ENCODE peak calls at places on chromosomes 2 and 18, in nine cellular contexts. One of them, this sample, is unnamed.

GRCh38 chr2:218482651-218483050 is 63.7 kb downstream of the VIL1 start:
- DNase-seq in heart left ventricle: no peak
- DNase-seq in sigmoid colon: no peak
- DNase-seq in body of pancreas: no peak
- DNase-seq in spleen: no peak
- DNase-seq in K562: no peak
- DNase-seq in transverse colon: no peak
- DNase-seq in esophagus squamous epithelium: no peak
- DNase-seq in lower leg skin: no peak
- DNase-seq in this sample: no peak

GRCh38 chr2:1037066-1037465 is 86.4 kb downstream of the SNTG2 start:
- DNase-seq in heart left ventricle: no peak
- DNase-seq in sigmoid colon: no peak
- DNase-seq in body of pancreas: no peak
- DNase-seq in spleen: no peak
- DNase-seq in K562: no peak
- DNase-seq in transverse colon: no peak
- DNase-seq in esophagus squamous epithelium: no peak
- DNase-seq in lower leg skin: no peak
- DNase-seq in this sample: no peak

GRCh38 chr2:153519260-153519875 is 40.8 kb upstream of the RPRM start:
- DNase-seq in heart left ventricle: no peak
- DNase-seq in sigmoid colon: no peak
- DNase-seq in body of pancreas: peak
- DNase-seq in spleen: no peak
- DNase-seq in K562: peak
- DNase-seq in transverse colon: peak
- DNase-seq in esophagus squamous epithelium: no peak
- DNase-seq in lower leg skin: no peak
- DNase-seq in this sample: peak

GRCh38 chr2:119758881-119759450 is 756 bp upstream of the PTPN4 start:
- DNase-seq in heart left ventricle: no peak
- DNase-seq in sigmoid colon: no peak
- DNase-seq in body of pancreas: no peak
- DNase-seq in spleen: no peak
- DNase-seq in K562: no peak
- DNase-seq in transverse colon: no peak
- DNase-seq in esophagus squamous epithelium: no peak
- DNase-seq in lower leg skin: no peak
- DNase-seq in this sample: no peak

GRCh38 chr18:65425366-65425765 is 325.4 kb upstream of the CDH7 start:
- DNase-seq in heart left ventricle: no peak
- DNase-seq in sigmoid colon: no peak
- DNase-seq in body of pancreas: no peak
- DNase-seq in spleen: no peak
- DNase-seq in K562: no peak
- DNase-seq in transverse colon: no peak
- DNase-seq in esophagus squamous epithelium: no peak
- DNase-seq in lower leg skin: no peak
- DNase-seq in this sample: no peak

GRCh38 chr18:46338761-46339160 is 234.6 kb downstream of the HAUS1 start:
- DNase-seq in heart left ventricle: no peak
- DNase-seq in sigmoid colon: peak
- DNase-seq in body of pancreas: no peak
- DNase-seq in spleen: peak
- DNase-seq in K562: no peak
- DNase-seq in transverse colon: no peak
- DNase-seq in esophagus squamous epithelium: no peak
- DNase-seq in lower leg skin: no peak
- DNase-seq in this sample: peak

GRCh38 chr2:226183550-226183949 is 616.1 kb downstream of the IRS1 start:
- DNase-seq in heart left ventricle: no peak
- DNase-seq in sigmoid colon: no peak
- DNase-seq in body of pancreas: no peak
- DNase-seq in spleen: no peak
- DNase-seq in K562: no peak
- DNase-seq in transverse colon: no peak
- DNase-seq in esophagus squamous epithelium: no peak
- DNase-seq in lower leg skin: no peak
- DNase-seq in this sample: no peak

GRCh38 chr2:197191177-197191947 is 119.2 kb downstream of the ANKRD44 start:
- DNase-seq in heart left ventricle: no peak
- DNase-seq in sigmoid colon: no peak
- DNase-seq in body of pancreas: no peak
- DNase-seq in spleen: no peak
- DNase-seq in K562: peak
- DNase-seq in transverse colon: no peak
- DNase-seq in esophagus squamous epithelium: no peak
- DNase-seq in lower leg skin: no peak
- DNase-seq in this sample: peak

GRCh38 chr2:240906141-240906910 is at the start of gene CROCC2:
- DNase-seq in heart left ventricle: no peak
- DNase-seq in sigmoid colon: no peak
- DNase-seq in body of pancreas: no peak
- DNase-seq in spleen: no peak
- DNase-seq in K562: no peak
- DNase-seq in transverse colon: no peak
- DNase-seq in esophagus squamous epithelium: no peak
- DNase-seq in lower leg skin: no peak
- DNase-seq in this sample: no peak

GRCh38 chr2:133344864-133345263 is 223.4 kb downstream of the NCKAP5 start:
- DNase-seq in heart left ventricle: no peak
- DNase-seq in sigmoid colon: no peak
- DNase-seq in body of pancreas: no peak
- DNase-seq in spleen: no peak
- DNase-seq in K562: no peak
- DNase-seq in transverse colon: no peak
- DNase-seq in esophagus squamous epithelium: no peak
- DNase-seq in lower leg skin: no peak
- DNase-seq in this sample: no peak

GRCh38 chr18:78637442-78638402 is 341.9 kb upstream of the SALL3 start:
- DNase-seq in heart left ventricle: no peak
- DNase-seq in sigmoid colon: no peak
- DNase-seq in body of pancreas: no peak
- DNase-seq in spleen: no peak
- DNase-seq in K562: no peak
- DNase-seq in transverse colon: no peak
- DNase-seq in esophagus squamous epithelium: no peak
- DNase-seq in lower leg skin: peak
- DNase-seq in this sample: no peak

GRCh38 chr2:197107291-197108269 is 181.1 kb upstream of the PGAP1 start:
- DNase-seq in heart left ventricle: peak
- DNase-seq in sigmoid colon: peak
- DNase-seq in body of pancreas: peak
- DNase-seq in spleen: no peak
- DNase-seq in K562: no peak
- DNase-seq in transverse colon: peak
- DNase-seq in esophagus squamous epithelium: no peak
- DNase-seq in lower leg skin: no peak
- DNase-seq in this sample: no peak

GRCh38 chr2:240250150-240250984 is 109.9 kb upstream of the OTOS start:
- DNase-seq in heart left ventricle: no peak
- DNase-seq in sigmoid colon: peak
- DNase-seq in body of pancreas: no peak
- DNase-seq in spleen: no peak
- DNase-seq in K562: peak
- DNase-seq in transverse colon: no peak
- DNase-seq in esophagus squamous epithelium: no peak
- DNase-seq in lower leg skin: peak
- DNase-seq in this sample: no peak

GRCh38 chr2:65267008-65267407 is 39.4 kb downstream of the ACTR2 start:
- DNase-seq in heart left ventricle: no peak
- DNase-seq in sigmoid colon: no peak
- DNase-seq in body of pancreas: no peak
- DNase-seq in spleen: no peak
- DNase-seq in K562: no peak
- DNase-seq in transverse colon: no peak
- DNase-seq in esophagus squamous epithelium: no peak
- DNase-seq in lower leg skin: no peak
- DNase-seq in this sample: no peak

GRCh38 chr2:144583741-144584453 is 64.0 kb upstream of the ZEB2 start:
- DNase-seq in heart left ventricle: no peak
- DNase-seq in sigmoid colon: no peak
- DNase-seq in body of pancreas: no peak
- DNase-seq in spleen: no peak
- DNase-seq in K562: no peak
- DNase-seq in transverse colon: no peak
- DNase-seq in esophagus squamous epithelium: no peak
- DNase-seq in lower leg skin: no peak
- DNase-seq in this sample: no peak

GRCh38 chr2:22904126-22904684 is 480.8 kb upstream of the KLHL29 start:
- DNase-seq in heart left ventricle: peak
- DNase-seq in sigmoid colon: no peak
- DNase-seq in body of pancreas: peak
- DNase-seq in spleen: no peak
- DNase-seq in K562: peak
- DNase-seq in transverse colon: peak
- DNase-seq in esophagus squamous epithelium: no peak
- DNase-seq in lower leg skin: no peak
- DNase-seq in this sample: peak

GRCh38 chr2:238507836-238508235 is 81.1 kb downstream of the ASB1 start:
- DNase-seq in heart left ventricle: no peak
- DNase-seq in sigmoid colon: peak
- DNase-seq in body of pancreas: no peak
- DNase-seq in spleen: peak
- DNase-seq in K562: no peak
- DNase-seq in transverse colon: no peak
- DNase-seq in esophagus squamous epithelium: no peak
- DNase-seq in lower leg skin: peak
- DNase-seq in this sample: no peak

GRCh38 chr2:186125156-186125555 is 360.9 kb upstream of the ZC3H15 start:
- DNase-seq in heart left ventricle: no peak
- DNase-seq in sigmoid colon: no peak
- DNase-seq in body of pancreas: no peak
- DNase-seq in spleen: no peak
- DNase-seq in K562: no peak
- DNase-seq in transverse colon: no peak
- DNase-seq in esophagus squamous epithelium: no peak
- DNase-seq in lower leg skin: no peak
- DNase-seq in this sample: no peak

GRCh38 chr18:55401638-55402191 is 186.3 kb downstream of the TCF4 start:
- DNase-seq in heart left ventricle: peak
- DNase-seq in sigmoid colon: peak
- DNase-seq in body of pancreas: no peak
- DNase-seq in spleen: no peak
- DNase-seq in K562: no peak
- DNase-seq in transverse colon: no peak
- DNase-seq in esophagus squamous epithelium: no peak
- DNase-seq in lower leg skin: no peak
- DNase-seq in this sample: no peak
- H3K4me3 ChIP-seq in heart left ventricle: peak
- H3K4me3 ChIP-seq in sigmoid colon: peak
- H3K4me3 ChIP-seq in body of pancreas: no peak
- H3K4me3 ChIP-seq in spleen: peak
- H3K4me3 ChIP-seq in K562: no peak
- H3K4me3 ChIP-seq in transverse colon: no peak
- H3K4me3 ChIP-seq in esophagus squamous epithelium: peak
- H3K4me3 ChIP-seq in lower leg skin: no peak
- H3K4me3 ChIP-seq in this sample: no peak

GRCh38 chr2:234550511-234551107 is 53.7 kb upstream of the ARL4C start:
- DNase-seq in heart left ventricle: peak
- DNase-seq in sigmoid colon: peak
- DNase-seq in body of pancreas: peak
- DNase-seq in spleen: no peak
- DNase-seq in K562: peak
- DNase-seq in transverse colon: peak
- DNase-seq in esophagus squamous epithelium: no peak
- DNase-seq in lower leg skin: peak
- DNase-seq in this sample: peak
- TF ChIP-seq POLR2A in heart left ventricle: no peak
- TF ChIP-seq POLR2A in sigmoid colon: no peak
- TF ChIP-seq POLR2A in body of pancreas: no peak
- TF ChIP-seq POLR2A in spleen: no peak
- TF ChIP-seq POLR2A in K562: no peak
- TF ChIP-seq POLR2A in transverse colon: no peak
- TF ChIP-seq POLR2A in esophagus squamous epithelium: no peak
- TF ChIP-seq POLR2A in lower leg skin: no peak
- TF ChIP-seq POLR2A in this sample: no peak

GRCh38 chr2:173092844-173093402 is 17.3 kb downstream of the MAP3K20 start:
- DNase-seq in heart left ventricle: no peak
- DNase-seq in sigmoid colon: no peak
- DNase-seq in body of pancreas: no peak
- DNase-seq in spleen: no peak
- DNase-seq in K562: no peak
- DNase-seq in transverse colon: no peak
- DNase-seq in esophagus squamous epithelium: no peak
- DNase-seq in lower leg skin: no peak
- DNase-seq in this sample: no peak

GRCh38 chr2:173094731-173095130 is 19.1 kb downstream of the MAP3K20 start:
- DNase-seq in heart left ventricle: no peak
- DNase-seq in sigmoid colon: no peak
- DNase-seq in body of pancreas: no peak
- DNase-seq in spleen: no peak
- DNase-seq in K562: no peak
- DNase-seq in transverse colon: no peak
- DNase-seq in esophagus squamous epithelium: no peak
- DNase-seq in lower leg skin: no peak
- DNase-seq in this sample: no peak

GRCh38 chr2:173090291-173090877 is 14.7 kb downstream of the MAP3K20 start:
- DNase-seq in heart left ventricle: peak
- DNase-seq in sigmoid colon: no peak
- DNase-seq in body of pancreas: no peak
- DNase-seq in spleen: no peak
- DNase-seq in K562: no peak
- DNase-seq in transverse colon: no peak
- DNase-seq in esophagus squamous epithelium: no peak
- DNase-seq in lower leg skin: no peak
- DNase-seq in this sample: no peak

GRCh38 chr2:173087793-173088493 is 12.3 kb downstream of the MAP3K20 start:
- DNase-seq in heart left ventricle: no peak
- DNase-seq in sigmoid colon: no peak
- DNase-seq in body of pancreas: no peak
- DNase-seq in spleen: no peak
- DNase-seq in K562: no peak
- DNase-seq in transverse colon: no peak
- DNase-seq in esophagus squamous epithelium: no peak
- DNase-seq in lower leg skin: no peak
- DNase-seq in this sample: no peak

GRCh38 chr2:173090973-173091660 is 15.5 kb downstream of the MAP3K20 start:
- DNase-seq in heart left ventricle: peak
- DNase-seq in sigmoid colon: peak
- DNase-seq in body of pancreas: no peak
- DNase-seq in spleen: no peak
- DNase-seq in K562: peak
- DNase-seq in transverse colon: no peak
- DNase-seq in esophagus squamous epithelium: no peak
- DNase-seq in lower leg skin: no peak
- DNase-seq in this sample: peak
- TF ChIP-seq CTCF in heart left ventricle: peak
- TF ChIP-seq CTCF in sigmoid colon: no peak
- TF ChIP-seq CTCF in body of pancreas: no peak
- TF ChIP-seq CTCF in spleen: no peak
- TF ChIP-seq CTCF in K562: peak
- TF ChIP-seq CTCF in transverse colon: no peak
- TF ChIP-seq CTCF in esophagus squamous epithelium: peak
- TF ChIP-seq CTCF in lower leg skin: no peak
- TF ChIP-seq CTCF in this sample: peak

DNA sequence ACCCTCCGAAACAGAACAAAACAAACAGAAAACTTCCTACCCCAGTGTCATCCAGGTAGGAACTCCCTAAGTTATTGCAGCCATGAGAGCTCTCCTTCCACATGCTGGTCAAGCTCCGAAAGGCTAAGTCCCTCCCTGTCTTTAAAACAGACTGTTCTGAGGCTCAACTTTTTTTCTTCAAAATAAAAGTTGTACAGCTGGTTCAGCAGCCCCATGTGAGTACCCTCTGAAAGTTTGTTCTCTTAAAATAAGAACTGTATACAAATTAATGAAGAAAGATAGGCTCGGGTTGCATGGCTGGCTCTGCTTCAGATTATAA is at the start of gene PDE1A:
- DNase-seq in heart left ventricle: peak
- DNase-seq in sigmoid colon: no peak
- DNase-seq in body of pancreas: no peak
- DNase-seq in spleen: no peak
- DNase-seq in K562: no peak
- DNase-seq in transverse colon: peak
- DNase-seq in esophagus squamous epithelium: no peak
- DNase-seq in lower leg skin: no peak
- DNase-seq in this sample: no peak
- H3K4me3 ChIP-seq in heart left ventricle: peak
- H3K4me3 ChIP-seq in sigmoid colon: peak
- H3K4me3 ChIP-seq in body of pancreas: no peak
- H3K4me3 ChIP-seq in spleen: peak
- H3K4me3 ChIP-seq in K562: no peak
- H3K4me3 ChIP-seq in transverse colon: no peak
- H3K4me3 ChIP-seq in esophagus squamous epithelium: peak
- H3K4me3 ChIP-seq in lower leg skin: no peak
- H3K4me3 ChIP-seq in this sample: no peak